ENCODE peak calls at places on chromosomes 4 and X, in five cellular contexts. Y is K562, V is PC-3, A is tibial artery, X is vagina. J is an unnamed sample. For H3K4me1 and H3K27me3, the result is how much of the 10 kb centered on the place peaks cover.

GRCh38 chrX:22360129-22360528 is 87.4 kb downstream of the CBLL2 start:
- DNase-seq in Y (no peak), V (no peak), A (no peak), X (no peak), J (no peak)

GRCh38 chrX:133980406-133980805 is 5.0 kb downstream of the GPC3 start:
- DNase-seq in Y (no peak), V (no peak), A (no peak), X (no peak), J (no peak)

GRCh38 chr4:113512880-113513279 is 248.7 kb downstream of the CAMK2D start:
- DNase-seq in Y (no peak), V (no peak), A (no peak), X (no peak), J (no peak)

GRCh38 chr4:56689231-56689630 is 8.1 kb upstream of the HOPX start:
- DNase-seq in Y (no peak), V (no peak), A (no peak), X (no peak), J (no peak)

GRCh38 chrX:118480172-118480571 is 15.4 kb upstream of the DOCK11 start:
- DNase-seq in Y (no peak), V (no peak), A (no peak), X (no peak), J (no peak)

GRCh38 chr4:16205298-16206164 is 20.7 kb downstream of the TAPT1 start:
- DNase-seq in Y (peak), V (peak), A (no peak), X (no peak), J (no peak)

GRCh38 chrX:19382500-19383145 is 38.9 kb downstream of the PDHA1 start:
- DNase-seq in Y (peak), V (peak), A (no peak), X (no peak), J (peak)

GRCh38 chr4:87566276-87566675 is 37.1 kb upstream of the SPARCL1 start:
- DNase-seq in Y (no peak), V (peak), A (no peak), X (no peak), J (no peak)

GRCh38 chr4:184895012-184895795 is 69.4 kb upstream of the ACSL1 start:
- DNase-seq in Y (no peak), V (peak), A (no peak), X (no peak), J (no peak)

GRCh38 chr4:184893836-184894571 is 68.2 kb upstream of the ACSL1 start:
- DNase-seq in Y (no peak), V (peak), A (no peak), X (no peak), J (no peak)

GRCh38 chr4:184889683-184890082 is 63.9 kb upstream of the ACSL1 start:
- DNase-seq in Y (no peak), V (no peak), A (no peak), X (no peak), J (no peak)

GRCh38 chr4:184892999-184893398 is 67.2 kb upstream of the ACSL1 start:
- DNase-seq in Y (no peak), V (peak), A (no peak), X (no peak), J (no peak)

GRCh38 chr4:184891765-184892164 is 66.0 kb upstream of the ACSL1 start:
- DNase-seq in Y (no peak), V (no peak), A (no peak), X (no peak), J (no peak)
- H3K4me1 ChIP-seq in Y (under half), V (under half), A (under half), X (under half), J (under half)

DNA sequence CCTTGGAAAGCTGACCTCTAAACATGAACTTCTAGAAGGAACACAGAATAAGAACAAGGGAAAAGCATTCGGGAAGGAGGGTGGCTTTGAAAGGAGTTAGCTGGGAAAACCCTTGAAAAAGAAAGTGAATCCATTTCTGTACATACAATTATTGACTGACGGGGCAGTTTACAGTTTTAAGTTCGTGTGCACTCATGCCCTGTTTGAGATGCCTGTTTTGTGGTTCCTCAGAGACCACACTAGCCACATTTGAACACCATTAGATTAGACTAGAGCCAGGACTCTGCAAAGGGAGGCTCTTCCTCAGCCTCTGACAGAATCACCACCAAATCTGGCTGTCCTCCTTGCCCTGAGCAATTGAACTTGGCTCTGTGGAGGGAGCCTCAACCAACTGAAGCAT is 158.3 kb downstream of the PALLD start:
- DNase-seq in Y (no peak), V (no peak), A (no peak), X (no peak), J (no peak)
- H3K27ac ChIP-seq in Y (no peak), V (peak), A (no peak), X (peak), J (no peak)

GRCh38 chr4:2064276-2064991 is 5.3 kb downstream of the NAT8L start:
- DNase-seq in Y (peak), V (peak), A (no peak), X (no peak), J (no peak)

GRCh38 chr4:2067446-2068197 is 8.5 kb downstream of the NAT8L start:
- DNase-seq in Y (no peak), V (no peak), A (no peak), X (no peak), J (no peak)

GRCh38 chr4:2066571-2067445 is 7.7 kb downstream of the NAT8L start:
- DNase-seq in Y (no peak), V (no peak), A (no peak), X (no peak), J (no peak)

GRCh38 chr4:2065106-2065930 is 6.2 kb downstream of the NAT8L start:
- DNase-seq in Y (no peak), V (no peak), A (no peak), X (no peak), J (no peak)

DNA sequence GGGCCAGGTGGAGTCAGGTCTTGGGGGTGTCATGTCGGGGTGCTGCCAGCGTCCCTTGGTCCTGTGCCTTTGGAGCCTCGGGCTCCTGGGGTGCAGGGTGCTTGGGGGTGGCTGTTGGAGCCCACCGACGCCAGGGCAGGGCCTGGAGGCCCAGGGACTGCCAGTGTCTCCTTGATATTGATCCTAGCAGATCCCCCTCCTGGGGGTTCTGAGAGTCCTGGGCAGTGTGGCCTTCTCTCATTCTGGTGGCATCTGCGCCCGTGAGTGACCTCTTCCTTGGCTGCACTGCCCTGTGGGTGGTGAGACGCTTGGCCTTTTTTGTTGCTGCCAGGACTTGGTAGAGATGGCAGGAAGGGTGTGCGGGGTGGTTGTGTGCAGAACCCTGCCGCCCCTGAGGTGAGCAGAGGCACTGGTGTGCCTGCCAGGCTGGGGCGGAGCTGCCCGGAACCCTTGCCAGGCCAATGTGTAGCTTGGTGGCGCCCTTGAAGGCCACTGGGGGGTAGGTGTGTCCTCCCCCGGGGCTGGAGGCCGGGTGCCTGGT is 7.0 kb downstream of the NAT8L start:
- DNase-seq in Y (no peak), V (no peak), A (no peak), X (no peak), J (no peak)
- H3K27me3 ChIP-seq in Y (under half), V (under half), A (under half), X (under half), J (under half)

GRCh38 chrX:72270316-72270866 is 6.7 kb downstream of the RPS4X start:
- DNase-seq in Y (no peak), V (peak), A (no peak), X (no peak), J (no peak)
- H3K4me1 ChIP-seq in Y (under half), V (half or more), A (under half), X (under half), J (under half)

DNA sequence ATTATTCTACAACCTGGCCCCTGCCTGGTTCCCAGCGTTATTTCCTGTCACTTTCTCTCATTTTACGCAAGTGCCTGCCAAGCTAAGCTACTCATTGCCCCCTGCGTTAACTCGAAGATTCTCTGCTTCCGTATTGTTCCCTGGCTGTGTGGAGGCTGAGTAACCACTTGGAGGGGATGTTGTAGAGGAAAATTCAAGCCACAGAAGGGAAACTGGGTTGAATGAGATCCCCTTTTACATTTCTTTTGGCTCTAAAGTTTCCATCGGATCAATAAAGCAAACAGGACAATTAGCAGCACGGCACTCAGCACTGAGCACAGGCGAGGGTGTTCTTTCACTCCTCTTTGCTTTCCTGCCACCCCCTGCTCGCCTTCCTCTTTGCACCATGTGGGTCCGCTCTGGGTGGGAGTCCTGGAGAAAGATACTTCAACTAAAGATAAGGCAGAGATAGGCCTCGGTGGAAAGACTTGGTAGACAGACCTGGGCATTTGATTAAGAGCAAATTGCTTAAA is 4.2 kb upstream of the TMSB4X start:
- DNase-seq in Y (peak), V (peak), A (peak), X (no peak), J (peak)
- H3K27ac ChIP-seq in Y (peak), V (no peak), A (peak), X (peak), J (peak)

DNA sequence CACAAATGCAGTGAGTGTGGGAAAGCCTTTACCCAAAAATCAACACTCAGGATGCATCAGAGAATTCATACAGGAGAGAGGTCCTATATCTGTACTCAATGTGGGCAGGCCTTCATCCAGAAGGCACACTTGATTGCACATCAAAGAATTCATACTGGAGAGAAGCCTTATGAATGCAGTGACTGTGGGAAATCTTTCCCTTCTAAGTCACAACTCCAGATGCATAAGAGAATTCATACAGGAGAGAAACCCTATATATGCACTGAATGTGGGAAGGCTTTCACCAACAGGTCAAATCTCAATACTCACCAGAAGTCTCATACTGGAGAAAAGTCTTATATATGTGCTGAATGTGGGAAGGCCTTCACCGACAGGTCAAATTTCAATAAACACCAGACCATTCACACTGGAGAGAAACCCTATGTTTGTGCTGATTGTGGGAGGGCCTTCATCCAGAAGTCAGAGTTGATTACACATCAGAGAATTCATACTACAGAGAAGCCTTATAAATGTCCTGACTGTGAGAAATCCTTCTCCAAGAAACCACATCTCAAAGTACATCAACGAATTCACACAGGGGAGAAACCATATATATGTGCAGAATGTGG is 79.3 kb downstream of the ZNF81 start:
- DNase-seq in Y (no peak), V (no peak), A (no peak), X (no peak), J (no peak)
- H3K27me3 ChIP-seq in Y (under half), V (under half), A (under half), X (under half), J (under half)

DNA sequence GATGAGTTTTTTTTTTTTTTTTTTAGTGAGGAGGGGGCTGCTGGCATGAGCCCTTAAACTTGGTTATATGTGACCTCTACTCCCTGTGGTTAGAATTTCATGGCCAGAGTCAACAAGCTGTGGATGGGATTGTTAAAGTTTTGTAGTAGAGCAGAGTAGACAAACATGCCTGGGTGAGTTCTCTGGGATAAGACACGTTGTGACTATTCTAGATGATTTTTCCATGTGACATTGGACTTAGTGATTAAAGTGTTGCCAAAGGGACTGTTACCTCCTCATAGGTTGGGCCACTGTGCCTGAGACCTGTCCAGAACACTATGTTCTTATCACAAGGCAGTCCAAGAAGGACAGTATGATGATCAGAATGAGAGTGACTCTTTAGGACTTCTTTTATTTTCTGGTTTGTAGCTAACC is 28.8 kb upstream of the ALB start:
- DNase-seq in Y (no peak), V (no peak), A (no peak), X (no peak), J (no peak)
- H3K4me1 ChIP-seq in Y (under half), V (under half), A (under half), X (under half), J (under half)

GRCh38 chr4:184511156-184511555 is 36.8 kb upstream of the IRF2 start:
- DNase-seq in Y (no peak), V (no peak), A (no peak), X (no peak), J (no peak)

GRCh38 chr4:184503869-184504300 is 29.5 kb upstream of the IRF2 start:
- DNase-seq in Y (no peak), V (no peak), A (no peak), X (no peak), J (peak)

GRCh38 chr4:184510431-184510830 is 36.1 kb upstream of the IRF2 start:
- DNase-seq in Y (no peak), V (no peak), A (no peak), X (no peak), J (no peak)

GRCh38 chr4:184504385-184504784 is 30.0 kb upstream of the IRF2 start:
- DNase-seq in Y (no peak), V (no peak), A (no peak), X (no peak), J (no peak)

DNA sequence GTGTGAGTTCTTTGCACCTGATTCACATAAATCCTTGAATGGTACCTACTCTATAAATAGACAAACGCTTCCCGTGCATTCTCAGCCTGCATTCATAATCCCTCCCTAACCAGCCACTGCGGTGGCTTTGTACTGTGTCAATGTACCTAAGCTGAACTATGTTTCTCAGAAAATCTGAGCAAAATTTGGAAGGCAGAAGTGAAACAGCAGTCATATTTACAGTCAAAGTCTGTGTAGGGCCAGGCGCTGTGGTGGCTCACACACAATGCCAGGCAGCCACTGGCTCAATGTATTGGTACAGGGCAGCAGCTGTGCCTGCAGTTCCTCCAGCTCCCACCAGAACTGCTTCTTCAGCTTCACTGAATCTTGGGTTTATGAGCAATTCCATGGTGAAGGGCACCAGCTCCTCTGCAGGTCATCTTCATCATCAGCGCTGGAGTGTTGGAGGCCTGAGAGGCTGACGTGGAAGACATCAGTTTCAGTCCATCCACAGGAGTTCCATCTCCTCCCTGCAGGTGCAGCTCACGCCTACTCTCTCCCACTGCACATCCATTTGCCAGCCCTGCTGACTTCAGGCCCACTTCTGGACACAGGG is 32.3 kb upstream of the IRF2 start:
- DNase-seq in Y (no peak), V (peak), A (no peak), X (no peak), J (peak)
- H3K27ac ChIP-seq in Y (no peak), V (no peak), A (no peak), X (no peak), J (no peak)

GRCh38 chr4:3464911-3465697 is 2.0 kb downstream of the DOK7 start:
- DNase-seq in Y (no peak), V (no peak), A (no peak), X (no peak), J (no peak)
- H3K27me3 ChIP-seq in Y (half or more), V (under half), A (under half), X (under half), J (under half)

GRCh38 chr4:140255919-140256318 is 101.9 kb upstream of the MAML3 start:
- DNase-seq in Y (no peak), V (no peak), A (no peak), X (no peak), J (no peak)

GRCh38 chr4:140255467-140255866 is 101.5 kb upstream of the MAML3 start:
- DNase-seq in Y (no peak), V (no peak), A (no peak), X (no peak), J (no peak)

GRCh38 chr4:140257461-140258305 is 103.7 kb upstream of the MAML3 start:
- DNase-seq in Y (no peak), V (peak), A (no peak), X (no peak), J (no peak)

GRCh38 chr4:140256335-140256734 is 102.4 kb upstream of the MAML3 start:
- DNase-seq in Y (peak), V (peak), A (no peak), X (no peak), J (no peak)

GRCh38 chr4:140256941-140257340 is 103.0 kb upstream of the MAML3 start:
- DNase-seq in Y (no peak), V (no peak), A (no peak), X (no peak), J (no peak)
- H3K4me1 ChIP-seq in Y (under half), V (half or more), A (under half), X (under half), J (under half)

J was measured in CD4-positive, CD25-positive, alpha-beta regulatory T cell.